ENCODE peak calls at places on chromosomes 7 and 10, in six cellular contexts. G is A549, L is suprapubic skin, T is transverse colon, F is stomach, K is sigmoid colon. E is an unnamed sample.

GRCh38 chr7:116543664-116544063 is 18.8 kb downstream of the CAV1 start:
- DNase-seq in G (no peak), L (no peak), T (no peak), F (no peak), K (no peak), E (no peak)

GRCh38 chr10:73094249-73094850 is 2.3 kb downstream of the P4HA1 start:
- DNase-seq in G (no peak), L (no peak), T (no peak), F (no peak), K (no peak), E (no peak)

GRCh38 chr10:30751678-30752331 is 122.3 kb upstream of the LYZL2 start:
- DNase-seq in G (peak; percentile 77), L (peak; percentile 91), T (peak; percentile 24), F (peak; percentile 31), K (no peak), E (peak; percentile 32)

GRCh38 chr7:157233677-157234076 is 95.0 kb downstream of the UBE3C start:
- DNase-seq in G (no peak), L (no peak), T (no peak), F (no peak), K (no peak), E (no peak)

GRCh38 chr7:154844955-154845354 is 158.0 kb downstream of the PAXIP1 start:
- DNase-seq in G (no peak), L (no peak), T (no peak), F (no peak), K (no peak), E (no peak)

GRCh38 chr10:96967847-96968246 is 135.7 kb downstream of the LCOR start:
- DNase-seq in G (no peak), L (no peak), T (no peak), F (no peak), K (no peak), E (no peak)

GRCh38 chr7:18541189-18541870 is 45.8 kb downstream of the HDAC9 start:
- DNase-seq in G (no peak), L (no peak), T (no peak), F (peak; percentile 86), K (peak; percentile 64), E (no peak)

GRCh38 chr10:4503076-4503475 is 322.9 kb upstream of the AKR1E2 start:
- DNase-seq in G (no peak), L (no peak), T (no peak), F (no peak), K (no peak), E (no peak)

GRCh38 chr10:46226900-46227558 is 59.8 kb upstream of the ANTXRL start:
- DNase-seq in G (no peak), L (peak; percentile 60), T (no peak), F (peak; percentile 10), K (no peak), E (no peak)

GRCh38 chr7:82975811-82976468 is 186.7 kb downstream of the PCLO start:
- DNase-seq in G (no peak), L (no peak), T (no peak), F (no peak), K (no peak), E (no peak)

GRCh38 chr10:124701881-124702656 is 42.1 kb downstream of the FAM53B start:
- DNase-seq in G (no peak), L (no peak), T (peak; percentile 44), F (no peak), K (no peak), E (no peak)

GRCh38 chr7:97499204-97499603 is 232.7 kb upstream of the TAC1 start:
- DNase-seq in G (peak; percentile 21), L (no peak), T (peak; percentile 41), F (peak; percentile 26), K (no peak), E (no peak)

GRCh38 chr10:127275793-127276415 is 79.5 kb upstream of the INSYN2A start:
- DNase-seq in G (no peak), L (no peak), T (no peak), F (no peak), K (no peak), E (no peak)

GRCh38 chr7:52410032-52410431 is 625.4 kb upstream of the POM121L12 start:
- DNase-seq in G (no peak), L (no peak), T (no peak), F (no peak), K (no peak), E (no peak)

GRCh38 chr10:17709492-17709891 is 42.5 kb upstream of the TMEM236 start:
- DNase-seq in G (no peak), L (no peak), T (no peak), F (no peak), K (no peak), E (no peak)

GRCh38 chr7:32259917-32260596 is 189.8 kb upstream of the PDE1C start:
- DNase-seq in G (no peak), L (no peak), T (no peak), F (no peak), K (no peak), E (peak; percentile 64)

GRCh38 chr7:38795596-38795995 is 113.4 kb downstream of the VPS41 start:
- DNase-seq in G (no peak), L (no peak), T (no peak), F (no peak), K (no peak), E (no peak)

GRCh38 chr10:43808136-43808535 is 159.5 kb upstream of the ZNF32 start:
- DNase-seq in G (no peak), L (no peak), T (no peak), F (no peak), K (no peak), E (peak; percentile 37)

GRCh38 chr7:6600093-6600492 is 10.3 kb downstream of the INTS15 start:
- DNase-seq in G (no peak), L (no peak), T (no peak), F (no peak), K (no peak), E (no peak)

GRCh38 chr10:71285180-71285545 is 33.9 kb upstream of the SLC29A3 start:
- DNase-seq in G (peak; percentile 68), L (no peak), T (peak; percentile 39), F (peak; percentile 44), K (no peak), E (no peak)

GRCh38 chr10:60605476-60605875 is 172.8 kb upstream of the CDK1 start:
- DNase-seq in G (no peak), L (no peak), T (no peak), F (no peak), K (no peak), E (no peak)

GRCh38 chr10:60611291-60611747 is 167.0 kb upstream of the CDK1 start:
- DNase-seq in G (peak; percentile 31), L (no peak), T (no peak), F (no peak), K (no peak), E (no peak)

GRCh38 chr10:60606343-60607080 is 171.8 kb upstream of the CDK1 start:
- DNase-seq in G (no peak), L (no peak), T (no peak), F (no peak), K (no peak), E (no peak)

GRCh38 chr10:60604356-60604755 is 173.9 kb upstream of the CDK1 start:
- DNase-seq in G (no peak), L (no peak), T (no peak), F (no peak), K (no peak), E (no peak)

GRCh38 chr10:60607409-60607808 is 170.9 kb upstream of the CDK1 start:
- DNase-seq in G (no peak), L (no peak), T (no peak), F (no peak), K (no peak), E (no peak)
- TF ChIP-seq EP300 in G (no peak), L (no peak), T (no peak), F (no peak), K (no peak), E (no peak)

GRCh38 chr10:488933-489215 is 200.6 kb downstream of the DIP2C start:
- DNase-seq in G (no peak), L (no peak), T (no peak), F (peak; percentile 17), K (no peak), E (no peak)
- TF ChIP-seq EP300 in G (no peak), L (no peak), T (no peak), F (no peak), K (no peak), E (no peak)

GRCh38 chr10:6487919-6488318 is 92.2 kb downstream of the PRKCQ start:
- DNase-seq in G (no peak), L (no peak), T (no peak), F (no peak), K (no peak), E (no peak)
- TF ChIP-seq EP300 in G (no peak), L (no peak), T (no peak), F (no peak), K (no peak), E (no peak)

DNA sequence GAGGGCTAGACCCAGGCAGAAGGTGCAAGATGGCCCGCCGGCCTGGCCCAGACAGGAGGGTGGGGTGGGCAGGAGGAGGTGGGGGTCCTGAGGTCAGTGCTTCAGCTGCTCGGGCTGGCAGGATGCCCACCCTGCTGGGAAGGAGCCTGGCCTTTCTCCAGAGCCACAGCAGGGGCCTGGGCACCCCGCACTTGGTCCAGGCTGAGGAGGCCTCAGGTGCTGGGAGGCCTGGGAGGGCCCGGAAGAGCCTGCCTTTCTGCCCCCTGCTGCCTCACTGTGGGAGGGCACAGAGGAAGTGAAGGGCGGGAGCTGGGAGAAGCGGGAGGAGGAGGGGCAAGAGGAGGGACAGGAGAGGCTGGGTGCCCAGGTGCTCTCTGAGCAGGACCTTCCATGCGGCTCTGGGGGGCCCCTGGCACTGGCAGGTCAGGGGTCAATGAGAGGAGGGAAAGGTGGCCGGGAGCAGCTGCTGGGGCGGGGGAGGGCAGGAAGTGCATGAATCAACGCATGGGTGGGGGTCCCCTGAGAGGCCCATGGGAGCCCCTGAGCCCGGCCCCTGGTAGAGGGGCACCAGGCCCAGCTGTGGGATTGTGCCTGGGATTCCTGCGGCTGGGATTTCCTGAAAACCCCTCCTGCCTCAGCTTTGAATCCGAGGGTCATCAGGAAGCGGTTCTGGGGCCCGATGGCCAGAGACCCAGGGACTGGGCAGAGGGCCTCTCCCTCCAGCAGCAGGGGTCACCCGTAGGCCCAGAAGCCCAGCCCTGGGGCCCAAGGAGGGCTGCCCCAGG is 49.9 kb downstream of the PWWP2B start:
- DNase-seq in G (peak; percentile 60), L (no peak), T (peak; percentile 90), F (peak; percentile 84), K (no peak), E (peak; percentile 21)
- TF ChIP-seq EP300 in G (no peak), L (no peak), T (no peak), F (no peak), K (no peak), E (no peak)